ENCODE peak calls at places on chromosomes 13 and 19, in six cellular contexts. V is adrenal gland, E is left lung, P is hepatocyte, S is heart left ventricle, G is left ventricle myocardium inferior. Q is an unnamed sample. For H3K4me1, the result is how much of the 10 kb centered on the place peaks cover.

GRCh38 chr13:76425930-76426329 is 460.3 kb downstream of the KCTD12 start:
- DNase-seq in V (no peak), G (no peak), S (no peak), P (peak), E (no peak), Q (no peak)

GRCh38 chr13:70814684-70815083 is 706.4 kb upstream of the KLHL1 start:
- DNase-seq in S (no peak), G (no peak), E (no peak), P (no peak), V (no peak), Q (no peak)

GRCh38 chr13:80251403-80251802 is 89.5 kb downstream of the SPRY2 start:
- DNase-seq in P (peak), G (no peak), E (no peak), V (no peak), S (no peak), Q (no peak)

GRCh38 chr19:10686661-10687517 is 14.3 kb upstream of the QTRT1 start:
- DNase-seq in S (peak), V (peak), P (no peak), G (peak), E (no peak), Q (no peak)

GRCh38 chr13:40442826-40443225 is 223.6 kb downstream of the FOXO1 start:
- DNase-seq in P (no peak), V (no peak), E (no peak), G (no peak), S (no peak), Q (no peak)

GRCh38 chr13:77507931-77508776 is 27.4 kb upstream of the SCEL start:
- DNase-seq in V (no peak), E (no peak), P (no peak), S (no peak), G (no peak), Q (no peak)

GRCh38 chr13:40974460-40975407 is 44.4 kb downstream of the ELF1 start:
- DNase-seq in G (no peak), S (no peak), V (peak), P (peak), E (no peak), Q (no peak)

GRCh38 chr13:64725492-64725891 is 2504.6 kb downstream of the PCDH9 start:
- DNase-seq in G (no peak), E (no peak), P (no peak), S (no peak), V (no peak), Q (no peak)

GRCh38 chr13:90070362-90070761 is 1277.1 kb upstream of the MIR17HG start:
- DNase-seq in P (no peak), E (no peak), S (no peak), G (no peak), V (no peak), Q (no peak)

GRCh38 chr19:17001603-17002183 is 24.9 kb downstream of the CPAMD8 start:
- DNase-seq in P (no peak), S (peak), G (no peak), E (no peak), V (no peak), Q (no peak)

GRCh38 chr19:7349961-7350711 is 1.4 kb downstream of the ARHGEF18 start:
- DNase-seq in P (no peak), V (peak), S (no peak), G (no peak), E (no peak), Q (no peak)

GRCh38 chr13:100534147-100534818 is 54.3 kb downstream of the GGACT start:
- DNase-seq in V (no peak), S (no peak), E (no peak), G (no peak), P (no peak), Q (no peak)

GRCh38 chr13:30235206-30235605 is 72.1 kb downstream of the KATNAL1 start:
- DNase-seq in V (no peak), P (no peak), S (no peak), E (no peak), G (no peak), Q (no peak)

DNA sequence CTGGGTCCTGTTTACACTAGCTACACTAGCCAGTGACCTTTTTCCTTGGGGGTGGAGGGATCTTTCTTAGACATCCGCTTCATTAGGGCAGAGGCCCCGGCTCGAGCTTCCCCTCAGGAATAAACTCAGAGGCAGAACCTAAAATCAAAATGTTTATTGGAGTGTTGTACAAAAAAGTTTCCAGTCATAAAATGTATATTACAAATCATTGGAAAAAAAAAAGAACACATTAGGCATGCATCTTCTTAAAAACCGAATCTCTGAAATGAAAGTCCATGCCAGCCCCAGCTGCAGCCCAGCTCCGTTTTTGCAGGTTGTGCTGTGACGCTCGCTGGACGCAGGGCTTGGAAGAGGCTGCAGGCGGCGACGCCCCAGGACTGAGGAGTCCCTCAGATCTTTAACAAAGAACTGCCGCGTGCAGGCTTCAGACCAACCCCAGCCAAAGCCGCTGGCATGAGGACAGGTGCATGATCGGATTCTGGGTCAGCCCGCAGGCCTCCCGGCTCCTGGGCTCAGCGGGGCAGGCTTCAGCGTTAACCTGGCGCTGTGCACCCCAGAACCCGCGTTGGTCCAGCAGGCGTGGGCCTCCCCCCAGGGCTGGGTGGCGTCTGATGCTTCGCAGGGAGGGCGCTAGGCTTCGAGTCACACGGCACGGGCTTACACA is 773 bp upstream of the TIMM13 start:
- DNase-seq in P (no peak), S (no peak), V (peak), E (no peak), G (peak), Q (peak)
- H3K4me3 ChIP-seq in P (no peak), S (peak), V (no peak), E (peak), G (peak), Q (peak)

GRCh38 chr13:102703721-102704035 is 8.8 kb upstream of the METTL21C start:
- DNase-seq in E (no peak), P (no peak), G (no peak), V (no peak), S (no peak), Q (no peak)

GRCh38 chr13:102701331-102701730 is 6.5 kb upstream of the METTL21C start:
- DNase-seq in S (no peak), G (no peak), P (no peak), E (no peak), V (no peak), Q (no peak)

GRCh38 chr13:102700088-102701031 is 5.5 kb upstream of the METTL21C start:
- DNase-seq in V (no peak), S (no peak), G (no peak), E (no peak), P (no peak), Q (peak)

GRCh38 chr13:102704238-102704750 is 9.4 kb upstream of the METTL21C start:
- DNase-seq in S (no peak), G (no peak), P (no peak), E (no peak), V (no peak), Q (no peak)

GRCh38 chr13:102702965-102703720 is 8.3 kb upstream of the METTL21C start:
- DNase-seq in G (no peak), S (no peak), P (no peak), V (no peak), E (no peak), Q (no peak)
- H3K4me1 ChIP-seq in G (under half), S (under half), P (under half), V (under half), E (under half), Q (under half)

DNA sequence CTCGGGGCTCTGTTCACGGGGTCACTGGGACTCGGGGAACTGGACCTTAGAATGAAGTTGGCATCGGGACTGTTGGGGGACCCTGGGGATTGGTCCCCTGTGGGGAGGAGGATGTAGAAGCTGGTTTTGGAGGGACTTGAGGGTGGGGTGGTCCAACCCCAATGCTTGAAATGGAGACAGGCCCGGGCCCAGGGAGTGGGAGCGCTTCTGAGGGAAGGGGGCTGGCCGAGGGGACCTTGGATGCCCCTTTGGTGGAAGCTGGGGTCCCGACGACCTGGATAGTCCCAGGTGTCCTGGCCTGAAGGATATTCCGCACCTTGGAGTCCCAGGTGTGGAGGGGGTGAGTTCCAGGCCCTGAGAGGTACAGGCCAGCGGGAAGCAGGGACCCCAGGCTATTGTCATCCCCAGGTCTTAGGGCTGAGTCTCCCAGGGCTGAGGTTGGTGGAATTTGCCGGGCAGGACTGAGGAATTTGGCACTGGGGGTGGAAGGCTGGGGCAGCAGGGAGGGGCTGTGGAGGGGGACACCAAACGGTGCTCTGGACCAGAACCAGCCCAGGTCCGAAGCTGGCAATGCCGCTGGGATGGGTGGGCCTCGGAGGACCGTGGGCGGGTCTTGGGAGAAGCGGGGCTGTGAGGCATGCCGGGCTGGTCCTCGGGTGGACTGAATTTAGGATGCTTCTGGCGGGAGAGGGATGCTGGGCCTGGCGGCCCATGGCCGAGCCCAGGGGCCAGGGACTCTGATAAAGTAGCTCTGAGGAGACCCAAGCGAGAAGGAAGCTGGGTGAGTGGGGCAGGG is 1.8 kb downstream of the HDGFL2 start:
- DNase-seq in G (no peak), E (no peak), P (no peak), S (no peak), V (no peak), Q (no peak)
- H3K4me3 ChIP-seq in G (peak), E (peak), P (peak), S (peak), V (no peak), Q (no peak)

DNA sequence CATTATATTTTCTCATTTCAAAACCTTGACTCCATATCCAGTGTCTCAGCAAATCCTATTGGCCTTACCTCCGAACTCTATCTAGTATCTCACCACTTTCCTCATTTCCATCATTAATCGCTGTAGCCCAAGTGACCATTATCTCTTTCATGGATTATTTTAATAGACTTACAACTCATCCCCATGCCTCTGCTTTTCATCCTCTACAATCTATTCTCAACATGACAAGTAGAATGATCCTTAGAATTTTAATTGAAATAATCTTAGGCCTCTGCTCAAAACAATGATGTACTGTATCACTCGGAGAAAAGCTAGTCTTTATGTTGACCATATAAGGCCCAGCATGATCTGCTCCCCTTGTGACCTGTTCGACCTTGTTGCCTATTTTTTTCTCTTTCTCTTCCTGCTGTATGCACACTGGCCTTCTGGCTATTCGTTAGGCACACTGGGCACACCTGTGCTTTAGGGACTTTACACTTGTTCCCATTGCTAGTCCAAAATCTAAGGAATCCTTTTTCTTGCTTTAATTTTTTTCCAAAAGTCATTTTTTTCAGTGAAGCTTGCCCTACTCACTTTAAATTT is 21.4 kb downstream of the DNAJC15 start:
- DNase-seq in S (no peak), G (no peak), E (no peak), P (no peak), V (no peak), Q (no peak)
- H3K4me1 ChIP-seq in S (under half), G (half or more), E (under half), P (under half), V (under half), Q (under half)

GRCh38 chr13:102326381-102327118 is 75.3 kb downstream of the FGF14 start:
- DNase-seq in S (no peak), E (no peak), G (no peak), P (no peak), V (no peak), Q (no peak)

GRCh38 chr13:102327119-102327617 is 74.7 kb downstream of the FGF14 start:
- DNase-seq in V (no peak), S (no peak), G (no peak), P (no peak), E (no peak), Q (no peak)

GRCh38 chr13:102323012-102323411 is 78.8 kb downstream of the FGF14 start:
- DNase-seq in G (no peak), E (no peak), V (no peak), S (no peak), P (no peak), Q (no peak)

GRCh38 chr13:102323505-102323904 is 78.3 kb downstream of the FGF14 start:
- DNase-seq in S (no peak), P (no peak), V (no peak), G (no peak), E (no peak), Q (no peak)

GRCh38 chr13:102325321-102325720 is 76.5 kb downstream of the FGF14 start:
- DNase-seq in V (no peak), S (no peak), E (no peak), P (no peak), G (no peak), Q (no peak)
- H3K4me3 ChIP-seq in V (no peak), S (no peak), E (no peak), P (no peak), G (no peak), Q (no peak)